ENCODE peak calls at places on chromosome 2, in six cellular contexts. C, X, O, Z, H and R are unnamed samples.
A peak's percentile ranks its signal among the peaks of the same experiment; 100 is the strongest.

GRCh38 chr2:205376071-205376470 is 306.2 kb upstream of the NRP2 start:
- DNase-seq in Z (no peak), O (no peak), C (no peak), X (no peak), H (no peak), R (no peak)

GRCh38 chr2:9703085-9703641 is 72.4 kb upstream of the YWHAQ start:
- DNase-seq in X (peak; percentile 25), Z (no peak), C (peak; percentile 38), H (peak; percentile 59), O (no peak), R (no peak)

GRCh38 chr2:189287982-189288494 is 108.5 kb upstream of the COL5A2 start:
- DNase-seq in H (no peak), O (no peak), Z (no peak), X (no peak), C (no peak), R (peak; percentile 16)

GRCh38 chr2:50956886-50957285 is 75.0 kb downstream of the NRXN1 start:
- DNase-seq in X (no peak), Z (no peak), H (no peak), O (no peak), C (no peak), R (no peak)

GRCh38 chr2:109331864-109332848 is 203.2 kb downstream of the SH3RF3 start:
- DNase-seq in H (peak; percentile 82), X (peak; percentile 89), C (peak; percentile 71), Z (peak; percentile 69), O (peak; percentile 20), R (no peak)

GRCh38 chr2:21658269-21658668 is 534.5 kb downstream of the TDRD15 start:
- DNase-seq in H (no peak), O (no peak), C (no peak), X (no peak), Z (no peak), R (no peak)

GRCh38 chr2:229408356-229408755 is 137.3 kb upstream of the PID1 start:
- DNase-seq in O (no peak), X (peak; percentile 60), H (no peak), C (peak; percentile 60), Z (no peak), R (no peak)

GRCh38 chr2:75565523-75566449 is 5.0 kb upstream of the EVA1A start:
- DNase-seq in H (no peak), Z (no peak), X (no peak), O (no peak), C (no peak), R (no peak)

GRCh38 chr2:169528271-169528701 is 18.8 kb downstream of the KLHL41 start:
- DNase-seq in C (peak; percentile 49), H (peak; percentile 75), O (peak; percentile 80), Z (peak; percentile 82), X (peak; percentile 49), R (peak; percentile 52)

GRCh38 chr2:225735844-225736243 is 336.3 kb downstream of the NYAP2 start:
- DNase-seq in O (no peak), H (no peak), C (peak; percentile 18), X (peak; percentile 33), Z (no peak), R (no peak)

GRCh38 chr2:172113617-172114016 is 10.9 kb upstream of the DLX2 start:
- DNase-seq in Z (no peak), X (no peak), C (no peak), O (no peak), H (no peak), R (peak; percentile 27)

GRCh38 chr2:11829947-11830707 is 83.7 kb downstream of the LPIN1 start:
- DNase-seq in O (peak; percentile 76), X (peak; percentile 85), H (peak; percentile 75), C (peak; percentile 69), Z (peak; percentile 73), R (peak; percentile 67)
- TF ChIP-seq CTCF in O (no peak), X (no peak), H (peak; percentile 26), C (peak; percentile 34), Z (no peak), R (no peak)

DNA sequence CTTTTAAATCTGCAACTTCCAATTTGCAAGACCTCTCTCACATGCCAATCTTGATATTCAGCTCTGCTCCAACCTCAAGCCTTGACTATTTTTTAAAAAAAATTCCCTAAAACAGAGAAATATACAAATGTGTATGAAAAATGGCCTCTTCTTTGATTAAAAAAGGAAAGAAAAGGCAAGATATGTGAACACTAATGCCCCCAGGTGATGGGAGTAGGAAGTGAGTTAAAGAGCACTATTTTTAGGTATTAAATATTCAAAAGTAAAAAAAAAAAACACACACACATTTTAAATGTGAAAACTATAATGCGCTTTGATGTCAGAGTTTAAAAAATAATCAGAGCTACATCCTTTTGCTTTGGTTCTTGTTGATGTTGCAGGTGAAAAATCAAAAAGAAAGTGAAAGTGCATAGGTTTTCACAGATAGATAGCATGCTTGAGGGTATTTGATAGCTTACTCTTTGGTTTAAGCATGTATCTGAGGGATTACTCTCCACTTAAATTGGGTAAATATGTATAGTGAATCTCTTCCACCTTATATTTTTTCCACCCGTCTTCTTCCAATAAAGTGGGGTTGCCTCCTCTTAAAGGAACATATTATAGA is 406.0 kb upstream of the POU3F3 start:
- DNase-seq in Z (no peak), C (no peak), O (no peak), X (no peak), H (no peak), R (no peak)
- TF ChIP-seq CTCF in Z (peak; percentile 47), C (no peak), O (no peak), X (no peak), H (no peak), R (no peak)

GRCh38 chr2:208001924-208002323 is 23.4 kb downstream of the PLEKHM3 start:
- DNase-seq in O (no peak), H (no peak), C (no peak), Z (no peak), X (no peak), R (no peak)

GRCh38 chr2:208010501-208010900 is 14.8 kb downstream of the PLEKHM3 start:
- DNase-seq in X (no peak), H (no peak), Z (no peak), C (no peak), O (no peak), R (no peak)

GRCh38 chr2:208000701-208001395 is 24.5 kb downstream of the PLEKHM3 start:
- DNase-seq in H (no peak), Z (no peak), C (no peak), O (no peak), X (no peak), R (no peak)

GRCh38 chr2:208006833-208007232 is 18.5 kb downstream of the PLEKHM3 start:
- DNase-seq in X (no peak), H (no peak), Z (no peak), C (no peak), O (no peak), R (no peak)

GRCh38 chr2:208006325-208006724 is 19.0 kb downstream of the PLEKHM3 start:
- DNase-seq in X (no peak), C (no peak), Z (no peak), H (no peak), O (no peak), R (no peak)
- TF ChIP-seq CTCF in X (no peak), C (no peak), Z (no peak), H (no peak), O (no peak), R (no peak)

GRCh38 chr2:44668336-44668735 is 273.2 kb upstream of the SIX3 start:
- DNase-seq in H (no peak), O (no peak), C (no peak), X (no peak), Z (no peak), R (peak; percentile 45)
- TF ChIP-seq CTCF in H (no peak), O (no peak), C (no peak), X (no peak), Z (no peak), R (peak; percentile 27)

DNA sequence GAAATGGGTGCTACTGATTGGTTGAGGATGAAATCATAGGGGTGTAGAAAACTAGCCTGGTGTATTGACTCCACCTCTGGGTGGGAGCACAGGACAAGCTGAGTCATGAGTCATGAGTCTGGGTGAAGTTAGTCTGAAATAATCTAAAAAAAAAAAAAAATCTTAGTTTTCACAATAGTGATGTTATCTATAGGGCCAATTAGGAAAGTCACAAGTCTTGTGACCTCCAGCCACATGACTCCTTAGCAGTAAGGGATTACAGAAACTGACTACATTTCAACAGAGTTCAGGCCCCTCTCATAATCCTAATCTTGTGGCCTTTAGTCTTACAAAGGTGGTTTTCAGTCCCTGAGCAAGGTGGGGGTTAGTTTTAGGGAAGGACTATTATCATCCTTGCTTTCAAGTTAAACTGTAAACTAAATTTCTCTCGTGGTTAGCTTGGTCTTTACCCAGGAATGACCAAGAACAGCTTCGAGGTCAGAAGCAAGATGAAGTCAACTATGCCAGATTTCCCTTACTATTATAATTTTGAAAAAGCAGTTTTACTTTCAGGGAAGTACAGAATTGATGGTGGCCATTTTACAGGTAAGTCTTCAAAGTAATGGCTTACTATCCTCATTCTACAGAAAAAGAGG is 338.0 kb upstream of the GYPC start:
- DNase-seq in C (no peak), Z (no peak), O (no peak), X (no peak), H (no peak), R (no peak)
- TF ChIP-seq CTCF in C (no peak), Z (no peak), O (no peak), X (no peak), H (no peak), R (no peak)